ENCODE peak calls at places on chromosomes 16 and 17, in five cellular contexts. C is breast epithelium, B is endothelial cell of umbilical vein, E is esophagus muscularis mucosa, P is suprapubic skin. X is an unnamed sample.

GRCh38 chr16:59214455-59214854 is 480.3 kb upstream of the GOT2 start:
- DNase-seq in C (no peak), B (no peak), E (no peak), P (no peak), X (no peak)

GRCh38 chr16:17676171-17676570 is 205.4 kb upstream of the XYLT1 start:
- DNase-seq in C (no peak), B (no peak), E (peak), P (no peak), X (no peak)

GRCh38 chr17:41521574-41522261 is 3.0 kb upstream of the KRT15 start:
- DNase-seq in C (peak), B (peak), E (no peak), P (no peak), X (no peak)

GRCh38 chr17:51118330-51119195 is 2.1 kb downstream of the SPAG9 start:
- DNase-seq in C (peak), B (peak), E (no peak), P (no peak), X (no peak)

GRCh38 chr16:86994651-86995171 is 322.5 kb downstream of the C16orf95 start:
- DNase-seq in C (no peak), B (peak), E (no peak), P (no peak), X (no peak)

GRCh38 chr16:74998481-74999207 is at the start of gene ZNRF1:
- DNase-seq in C (peak), B (peak), E (peak), P (peak), X (peak)

GRCh38 chr16:83727018-83727417 is 80.8 kb upstream of the HSBP1 start:
- DNase-seq in C (no peak), B (no peak), E (no peak), P (no peak), X (no peak)

GRCh38 chr16:83458612-83459011 is 349.2 kb upstream of the HSBP1 start:
- DNase-seq in C (no peak), B (no peak), E (no peak), P (no peak), X (no peak)

GRCh38 chr16:70715113-70715711 is 29.4 kb upstream of the MTSS2 start:
- DNase-seq in C (peak), B (no peak), E (no peak), P (no peak), X (no peak)

GRCh38 chr16:79286646-79287423 is 313.7 kb downstream of the MAF start:
- DNase-seq in C (no peak), B (no peak), E (no peak), P (no peak), X (peak)

GRCh38 chr17:75344664-75345063 is 55.4 kb upstream of the SLC25A19 start:
- DNase-seq in C (no peak), B (no peak), E (no peak), P (no peak), X (no peak)

GRCh38 chr16:19777061-19777460 is 59.0 kb downstream of the IQCK start:
- DNase-seq in C (no peak), B (no peak), E (no peak), P (no peak), X (peak)

GRCh38 chr17:63842173-63842539 is 329 bp downstream of the SMARCD2 start:
- DNase-seq in C (no peak), B (peak), E (no peak), P (no peak), X (no peak)

GRCh38 chr17:17713839-17714238 is 32.6 kb downstream of the RAI1 start:
- DNase-seq in C (no peak), B (no peak), E (no peak), P (no peak), X (no peak)

GRCh38 chr16:85611205-85611454 is 2.0 kb upstream of the GSE1 start:
- DNase-seq in C (no peak), B (no peak), E (no peak), P (no peak), X (no peak)

GRCh38 chr17:19009970-19010369 is 5.4 kb upstream of the FAM83G start:
- DNase-seq in C (no peak), B (no peak), E (no peak), P (no peak), X (no peak)

GRCh38 chr16:87338155-87338765 is 21.1 kb upstream of the C16orf95 start:
- DNase-seq in C (no peak), B (no peak), E (no peak), P (no peak), X (no peak)

GRCh38 chr17:45111838-45112237 is 20.5 kb downstream of the PLCD3 start:
- DNase-seq in C (no peak), B (no peak), E (no peak), P (no peak), X (no peak)

DNA sequence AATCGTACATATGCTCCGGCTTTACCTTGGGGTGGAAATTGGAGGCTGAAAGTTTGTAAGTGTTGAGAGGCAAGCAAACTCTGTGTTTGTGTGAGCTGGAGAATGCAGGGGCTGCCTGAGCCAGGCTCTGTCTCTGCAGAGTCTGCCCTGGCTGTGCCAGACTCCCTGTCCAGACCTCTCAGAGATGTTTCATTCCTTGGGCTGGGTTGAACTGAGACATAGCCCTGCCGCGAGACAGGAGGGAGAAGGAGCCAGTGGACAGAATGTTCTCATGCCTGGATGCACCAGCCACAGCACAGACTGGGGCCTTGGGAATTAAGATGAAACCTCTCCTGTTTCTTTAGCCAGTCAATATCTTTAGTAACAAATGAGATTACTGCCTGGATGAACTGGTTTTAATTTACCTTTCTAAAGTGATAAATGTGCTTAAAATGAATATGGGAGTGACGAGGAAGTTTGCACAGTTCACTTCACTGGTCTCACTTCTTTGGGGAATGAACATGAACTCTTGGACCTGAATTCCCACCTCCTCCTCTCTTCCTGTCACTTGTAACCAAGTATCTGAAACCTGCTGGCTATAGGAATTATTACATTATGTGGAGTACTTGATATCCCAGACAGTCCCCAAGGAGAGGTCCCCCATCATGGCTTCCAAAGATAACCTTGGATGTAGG is 40.1 kb downstream of the YPEL2 start:
- DNase-seq in C (no peak), B (peak), E (no peak), P (peak), X (no peak)
- TF ChIP-seq POLR2AphosphoS5 in C (no peak), B (no peak), E (peak), P (no peak), X (no peak)

DNA sequence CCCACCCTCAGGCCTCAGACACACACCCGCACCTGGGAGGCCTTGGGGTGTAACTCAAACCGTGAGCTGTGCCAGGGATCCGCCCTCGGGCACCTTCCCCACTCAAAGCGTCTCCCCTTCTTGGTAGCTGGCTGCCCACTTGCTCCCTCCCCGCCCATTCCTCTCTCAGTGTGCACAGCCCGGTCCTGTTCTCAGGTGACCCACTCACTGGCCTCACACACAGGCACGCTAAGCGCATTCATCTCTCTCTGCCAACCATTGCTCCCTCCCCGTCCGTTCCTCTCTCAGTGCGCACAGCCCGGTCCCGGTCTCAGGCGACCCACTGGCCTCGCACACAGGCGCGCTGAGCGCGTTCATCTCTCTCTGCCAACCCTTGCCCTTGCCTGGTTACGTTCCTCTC is 20.8 kb downstream of the WDR45B start:
- DNase-seq in C (no peak), B (no peak), E (no peak), P (no peak), X (no peak)
- TF ChIP-seq POLR2AphosphoS5 in C (no peak), B (no peak), E (no peak), P (no peak), X (no peak)

GRCh38 chr17:57020208-57020607 is 42.3 kb downstream of the SCPEP1 start:
- DNase-seq in C (no peak), B (no peak), E (no peak), P (no peak), X (no peak)

GRCh38 chr17:57016764-57017116 is 38.8 kb downstream of the SCPEP1 start:
- DNase-seq in C (no peak), B (no peak), E (no peak), P (no peak), X (no peak)

GRCh38 chr17:57011482-57012015 is 33.6 kb downstream of the SCPEP1 start:
- DNase-seq in C (no peak), B (no peak), E (no peak), P (no peak), X (no peak)

GRCh38 chr17:57017625-57018024 is 39.7 kb downstream of the SCPEP1 start:
- DNase-seq in C (no peak), B (no peak), E (no peak), P (no peak), X (no peak)

GRCh38 chr17:57016066-57016763 is 38.3 kb downstream of the SCPEP1 start:
- DNase-seq in C (no peak), B (no peak), E (no peak), P (no peak), X (no peak)
- TF ChIP-seq POLR2AphosphoS5 in C (no peak), B (no peak), E (no peak), P (no peak), X (no peak)

GRCh38 chr17:76495663-76496400 is 5.4 kb downstream of the RHBDF2 start:
- DNase-seq in C (no peak), B (no peak), E (no peak), P (no peak), X (no peak)

GRCh38 chr17:76492250-76492988 is 8.8 kb downstream of the RHBDF2 start:
- DNase-seq in C (no peak), B (no peak), E (no peak), P (no peak), X (peak)

GRCh38 chr17:76493505-76494167 is 7.6 kb downstream of the RHBDF2 start:
- DNase-seq in C (no peak), B (no peak), E (no peak), P (no peak), X (no peak)

GRCh38 chr17:76491271-76492184 is 9.7 kb downstream of the RHBDF2 start:
- DNase-seq in C (no peak), B (no peak), E (no peak), P (no peak), X (no peak)

GRCh38 chr17:76492989-76493501 is 8.2 kb downstream of the RHBDF2 start:
- DNase-seq in C (no peak), B (peak), E (no peak), P (no peak), X (peak)
- TF ChIP-seq POLR2AphosphoS5 in C (no peak), B (peak), E (peak), P (no peak), X (no peak)

GRCh38 chr17:4948997-4949320 is 629 bp upstream of the PFN1 start:
- DNase-seq in C (peak), B (peak), E (peak), P (peak), X (peak)
- TF ChIP-seq POLR2AphosphoS5 in C (no peak), B (peak), E (no peak), P (no peak), X (no peak)

DNA sequence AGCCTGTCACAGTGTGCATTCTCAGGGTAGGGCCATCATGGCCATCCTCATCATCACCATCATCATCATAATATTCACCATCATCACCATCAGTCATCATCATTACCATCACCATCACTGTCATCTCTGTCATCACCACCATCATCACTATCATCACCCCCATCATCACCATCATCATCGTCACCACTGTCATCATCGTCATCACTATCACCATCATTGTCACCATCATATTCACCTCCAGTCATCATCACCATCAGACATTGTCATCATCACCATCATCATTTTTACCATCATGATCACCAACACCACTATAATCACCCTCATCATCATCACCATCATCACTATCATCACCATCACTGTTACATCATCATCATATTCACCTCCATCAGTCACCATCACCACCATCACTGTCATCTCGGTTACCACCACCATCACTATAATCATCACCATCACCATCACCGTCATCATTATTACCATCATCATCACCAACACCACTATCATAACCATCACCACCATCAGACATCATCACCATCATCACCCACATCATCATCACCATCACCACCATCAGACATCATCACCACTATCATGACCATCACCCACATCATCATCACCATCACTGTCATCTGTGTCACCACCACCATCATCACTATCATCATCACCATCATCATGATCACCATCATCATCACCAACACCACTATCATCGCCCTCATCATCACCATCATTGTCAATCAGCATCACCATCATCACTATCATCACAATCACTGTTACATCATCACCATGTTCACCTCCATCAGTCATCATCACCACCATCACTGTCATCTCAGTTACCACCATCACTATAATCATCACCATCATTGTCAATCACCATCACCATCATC is 8.5 kb downstream of the RPH3AL start:
- DNase-seq in C (no peak), B (no peak), E (no peak), P (no peak), X (no peak)
- TF ChIP-seq POLR2AphosphoS5 in C (no peak), B (no peak), E (no peak), P (no peak), X (no peak)

DNA sequence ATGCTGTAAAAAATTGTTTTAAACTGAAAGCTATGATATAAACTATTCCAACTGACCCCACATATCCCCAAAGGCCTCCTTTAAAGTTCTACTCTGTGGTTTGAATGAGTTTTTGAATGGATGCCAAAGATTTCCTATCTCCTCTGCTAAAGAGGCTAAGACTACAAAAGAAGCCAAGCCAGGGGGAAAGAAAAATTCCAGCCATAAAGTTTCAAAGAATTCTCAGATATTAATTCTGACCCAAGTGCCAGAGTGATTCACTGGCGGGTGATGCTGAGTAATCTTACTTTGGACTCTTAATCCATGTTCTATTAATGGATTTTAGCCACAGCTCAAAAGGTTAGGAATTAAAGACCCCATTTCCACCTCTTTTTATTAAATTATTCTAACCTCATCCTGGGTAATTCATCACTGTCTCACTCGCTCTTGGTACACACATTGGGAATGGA is 60.7 kb downstream of the HS3ST3A1 start:
- DNase-seq in C (no peak), B (no peak), E (peak), P (no peak), X (no peak)
- TF ChIP-seq POLR2AphosphoS5 in C (no peak), B (no peak), E (no peak), P (no peak), X (no peak)

GRCh38 chr16:89052824-89053724 is 40.6 kb upstream of the ACSF3 start:
- DNase-seq in C (peak), B (no peak), E (no peak), P (no peak), X (peak)
- TF ChIP-seq POLR2AphosphoS5 in C (peak), B (no peak), E (no peak), P (no peak), X (no peak)

DNA sequence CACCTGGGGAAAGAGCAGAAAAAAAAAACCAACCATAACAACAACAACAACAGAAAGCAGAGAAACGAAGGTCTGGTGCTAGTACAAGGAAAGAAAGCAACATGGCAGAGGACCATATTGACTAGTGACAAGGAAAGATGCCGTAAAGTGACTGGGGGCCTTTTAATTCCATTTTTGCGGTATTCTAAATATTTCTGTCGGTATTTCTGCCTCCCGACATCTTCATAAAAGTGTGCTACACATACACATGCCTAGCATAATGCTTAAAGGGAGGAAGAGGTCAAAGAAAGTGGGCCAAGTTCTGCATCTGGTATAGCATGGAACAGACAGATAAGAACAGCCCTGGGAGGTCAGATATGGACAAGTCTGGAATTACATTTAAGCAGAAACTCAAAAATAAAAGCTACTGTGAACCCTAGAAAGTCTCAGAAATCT is 19.5 kb upstream of the RNF43 start:
- DNase-seq in C (no peak), B (no peak), E (no peak), P (no peak), X (no peak)
- TF ChIP-seq POLR2AphosphoS5 in C (no peak), B (no peak), E (no peak), P (no peak), X (no peak)

X was measured in GM12891.